ENCODE peak calls at places on chromosomes 16 and 17, in nine cellular contexts. One of them, this sample, is unnamed.

GRCh38 chr17:81365148-81365600 is 30.1 kb upstream of the BAHCC1 start:
- DNase-seq in GM12878: no peak
- DNase-seq in K562: peak
- DNase-seq in ovary: no peak
- DNase-seq in esophagus muscularis mucosa: no peak
- DNase-seq in A549: no peak
- DNase-seq in SK-N-SH: no peak
- DNase-seq in tibial nerve: no peak
- DNase-seq in transverse colon: peak
- DNase-seq in this sample: no peak

GRCh38 chr16:11524098-11524760 is 62.5 kb downstream of the LITAF start:
- DNase-seq in tibial nerve: no peak
- DNase-seq in transverse colon: no peak
- DNase-seq in SK-N-SH: no peak
- DNase-seq in GM12878: no peak
- DNase-seq in K562: no peak
- DNase-seq in esophagus muscularis mucosa: no peak
- DNase-seq in A549: no peak
- DNase-seq in ovary: no peak
- DNase-seq in this sample: no peak

GRCh38 chr16:24685539-24686432 is 43.7 kb upstream of the TNRC6A start:
- DNase-seq in transverse colon: peak
- DNase-seq in K562: no peak
- DNase-seq in ovary: peak
- DNase-seq in A549: peak
- DNase-seq in GM12878: no peak
- DNase-seq in tibial nerve: peak
- DNase-seq in SK-N-SH: peak
- DNase-seq in esophagus muscularis mucosa: no peak
- DNase-seq in this sample: no peak

GRCh38 chr16:10383626-10384025 is 2.2 kb upstream of the ATF7IP2 start:
- DNase-seq in K562: no peak
- DNase-seq in GM12878: no peak
- DNase-seq in A549: no peak
- DNase-seq in esophagus muscularis mucosa: no peak
- DNase-seq in tibial nerve: no peak
- DNase-seq in SK-N-SH: no peak
- DNase-seq in ovary: no peak
- DNase-seq in transverse colon: no peak
- DNase-seq in this sample: no peak

GRCh38 chr17:4566785-4567184 is 6.4 kb upstream of the GGT6 start:
- DNase-seq in SK-N-SH: peak
- DNase-seq in tibial nerve: peak
- DNase-seq in A549: peak
- DNase-seq in transverse colon: peak
- DNase-seq in ovary: peak
- DNase-seq in GM12878: no peak
- DNase-seq in K562: peak
- DNase-seq in esophagus muscularis mucosa: no peak
- DNase-seq in this sample: no peak

GRCh38 chr16:56530872-56531271 is 11.0 kb upstream of the BBS2 start:
- DNase-seq in GM12878: no peak
- DNase-seq in transverse colon: no peak
- DNase-seq in esophagus muscularis mucosa: no peak
- DNase-seq in K562: no peak
- DNase-seq in ovary: no peak
- DNase-seq in SK-N-SH: no peak
- DNase-seq in tibial nerve: no peak
- DNase-seq in A549: no peak
- DNase-seq in this sample: no peak

GRCh38 chr17:77526728-77527355 is 386.1 kb downstream of the SEC14L1 start:
- DNase-seq in ovary: no peak
- DNase-seq in GM12878: no peak
- DNase-seq in esophagus muscularis mucosa: no peak
- DNase-seq in SK-N-SH: no peak
- DNase-seq in transverse colon: no peak
- DNase-seq in K562: no peak
- DNase-seq in A549: no peak
- DNase-seq in tibial nerve: no peak
- DNase-seq in this sample: peak

GRCh38 chr16:77657016-77657415 is 65.3 kb upstream of the NUDT7 start:
- DNase-seq in SK-N-SH: no peak
- DNase-seq in ovary: no peak
- DNase-seq in A549: peak
- DNase-seq in transverse colon: no peak
- DNase-seq in GM12878: no peak
- DNase-seq in esophagus muscularis mucosa: no peak
- DNase-seq in K562: peak
- DNase-seq in tibial nerve: no peak
- DNase-seq in this sample: no peak

GRCh38 chr17:20313306-20313705 is 154.0 kb downstream of the LGALS9B start:
- DNase-seq in K562: no peak
- DNase-seq in GM12878: no peak
- DNase-seq in transverse colon: no peak
- DNase-seq in tibial nerve: no peak
- DNase-seq in A549: no peak
- DNase-seq in ovary: no peak
- DNase-seq in SK-N-SH: no peak
- DNase-seq in esophagus muscularis mucosa: peak
- DNase-seq in this sample: no peak

GRCh38 chr17:45077643-45078042 is 16.5 kb downstream of the NMT1 start:
- DNase-seq in ovary: no peak
- DNase-seq in A549: no peak
- DNase-seq in K562: no peak
- DNase-seq in transverse colon: no peak
- DNase-seq in tibial nerve: no peak
- DNase-seq in GM12878: peak
- DNase-seq in SK-N-SH: no peak
- DNase-seq in esophagus muscularis mucosa: no peak
- DNase-seq in this sample: no peak

DNA sequence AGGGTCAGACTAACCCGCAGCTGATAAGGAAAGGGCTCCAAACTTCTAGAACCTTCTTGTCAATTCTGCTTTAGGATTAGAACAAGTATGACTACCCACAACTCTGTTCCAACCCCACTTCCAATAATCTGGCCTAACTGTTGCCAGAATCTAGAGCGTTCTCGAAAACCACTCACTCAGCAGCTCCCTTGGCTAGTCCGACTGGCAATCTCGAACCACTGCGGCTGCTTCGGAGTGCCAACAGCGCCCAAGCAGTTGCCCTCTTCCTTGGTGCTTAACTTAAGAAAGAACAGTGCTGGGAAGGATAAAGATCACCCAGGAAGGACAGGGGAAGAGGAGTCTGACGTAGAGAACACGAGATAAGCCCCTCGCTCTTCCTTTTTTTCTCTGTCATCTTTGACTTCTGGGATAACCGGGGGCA is 818 bp downstream of the DNAJC7 start:
- DNase-seq in K562: peak
- DNase-seq in SK-N-SH: peak
- DNase-seq in esophagus muscularis mucosa: no peak
- DNase-seq in transverse colon: no peak
- DNase-seq in GM12878: no peak
- DNase-seq in A549: no peak
- DNase-seq in ovary: no peak
- DNase-seq in tibial nerve: no peak
- DNase-seq in this sample: no peak
- TF ChIP-seq EP300 in K562: no peak
- TF ChIP-seq EP300 in SK-N-SH: no peak
- TF ChIP-seq EP300 in esophagus muscularis mucosa: no peak
- TF ChIP-seq EP300 in transverse colon: no peak
- TF ChIP-seq EP300 in GM12878: no peak
- TF ChIP-seq EP300 in A549: no peak
- TF ChIP-seq EP300 in ovary: no peak
- TF ChIP-seq EP300 in tibial nerve: no peak
- TF ChIP-seq EP300 in this sample: no peak

DNA sequence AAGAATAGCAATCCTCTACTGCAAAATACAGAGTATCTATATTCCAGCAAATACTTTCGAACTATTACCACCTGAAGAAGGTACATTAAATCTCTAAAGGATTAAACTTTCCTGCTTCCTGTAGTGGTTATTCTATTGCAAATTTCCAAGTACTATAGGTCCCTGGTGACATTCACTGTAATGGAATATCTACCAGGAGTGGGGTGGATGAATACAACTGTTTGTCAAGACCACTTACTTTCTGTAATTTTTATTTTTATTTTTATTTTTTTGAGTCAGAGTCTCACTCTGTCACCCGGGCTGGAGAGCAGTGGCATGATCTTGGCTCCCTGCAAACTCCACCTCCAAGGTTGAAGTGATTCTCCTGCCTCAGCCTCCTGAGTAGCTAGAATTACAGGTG is 389.5 kb downstream of the TMEM114 start:
- DNase-seq in ovary: no peak
- DNase-seq in SK-N-SH: no peak
- DNase-seq in transverse colon: no peak
- DNase-seq in A549: no peak
- DNase-seq in tibial nerve: no peak
- DNase-seq in GM12878: no peak
- DNase-seq in esophagus muscularis mucosa: peak
- DNase-seq in K562: no peak
- DNase-seq in this sample: no peak
- TF ChIP-seq EP300 in ovary: no peak
- TF ChIP-seq EP300 in SK-N-SH: no peak
- TF ChIP-seq EP300 in transverse colon: no peak
- TF ChIP-seq EP300 in A549: no peak
- TF ChIP-seq EP300 in tibial nerve: no peak
- TF ChIP-seq EP300 in GM12878: no peak
- TF ChIP-seq EP300 in esophagus muscularis mucosa: no peak
- TF ChIP-seq EP300 in K562: no peak
- TF ChIP-seq EP300 in this sample: no peak

DNA sequence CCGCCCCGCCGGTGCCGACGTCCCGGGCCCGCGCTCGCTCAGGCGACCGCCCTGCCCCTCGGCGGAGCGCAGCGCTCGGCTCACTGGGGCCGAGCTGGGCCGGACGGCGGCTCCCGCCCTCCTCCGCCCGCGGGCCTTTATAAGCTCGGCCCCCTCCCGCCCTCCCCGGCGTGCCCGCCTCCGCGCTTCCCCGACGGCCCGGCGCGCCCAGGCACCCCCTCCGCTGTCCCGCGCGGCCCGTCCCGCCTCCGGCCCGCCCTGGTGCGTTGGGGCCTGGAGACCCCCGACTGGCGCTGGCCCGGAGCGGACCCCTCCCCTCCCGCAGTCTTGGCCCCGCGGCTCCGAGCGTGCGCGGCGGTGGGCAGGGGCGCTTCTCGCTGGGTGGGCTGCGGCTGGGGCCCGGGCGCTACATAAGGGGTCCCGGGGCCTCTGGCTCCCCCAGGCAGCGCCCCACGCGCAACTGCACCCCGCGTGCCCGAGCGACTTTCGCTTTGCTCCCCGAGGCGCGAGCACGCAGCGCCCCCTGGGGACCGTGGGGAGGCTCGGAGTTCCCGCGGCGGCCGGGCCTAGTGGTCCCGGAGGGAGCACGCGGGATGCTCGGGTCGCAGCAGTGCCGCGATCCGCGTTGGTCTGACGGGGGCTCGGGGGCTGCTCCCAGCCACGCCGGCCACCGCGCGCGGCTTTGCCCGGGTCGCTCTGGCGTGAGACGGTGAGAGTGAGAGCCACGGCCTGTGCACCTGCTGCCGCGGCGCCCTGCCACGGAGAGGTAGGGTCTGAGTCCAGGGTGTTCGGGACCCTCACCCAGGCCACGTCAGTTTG is at the start of gene PIEZO1:
- DNase-seq in transverse colon: peak
- DNase-seq in K562: peak
- DNase-seq in A549: peak
- DNase-seq in ovary: peak
- DNase-seq in esophagus muscularis mucosa: no peak
- DNase-seq in tibial nerve: peak
- DNase-seq in GM12878: no peak
- DNase-seq in SK-N-SH: peak
- DNase-seq in this sample: no peak
- TF ChIP-seq EP300 in transverse colon: no peak
- TF ChIP-seq EP300 in K562: no peak
- TF ChIP-seq EP300 in A549: no peak
- TF ChIP-seq EP300 in ovary: no peak
- TF ChIP-seq EP300 in esophagus muscularis mucosa: no peak
- TF ChIP-seq EP300 in tibial nerve: peak
- TF ChIP-seq EP300 in GM12878: no peak
- TF ChIP-seq EP300 in SK-N-SH: no peak
- TF ChIP-seq EP300 in this sample: no peak

GRCh38 chr17:6557040-6557438 is 684 bp upstream of the PITPNM3 start:
- DNase-seq in esophagus muscularis mucosa: no peak
- DNase-seq in transverse colon: no peak
- DNase-seq in SK-N-SH: no peak
- DNase-seq in K562: no peak
- DNase-seq in GM12878: no peak
- DNase-seq in tibial nerve: no peak
- DNase-seq in ovary: no peak
- DNase-seq in A549: no peak
- DNase-seq in this sample: no peak

GRCh38 chr17:6559753-6560215 is 3.4 kb upstream of the PITPNM3 start:
- DNase-seq in tibial nerve: no peak
- DNase-seq in ovary: peak
- DNase-seq in K562: no peak
- DNase-seq in GM12878: no peak
- DNase-seq in A549: no peak
- DNase-seq in esophagus muscularis mucosa: no peak
- DNase-seq in transverse colon: no peak
- DNase-seq in SK-N-SH: no peak
- DNase-seq in this sample: peak

GRCh38 chr17:6558276-6558675 is 1.9 kb upstream of the PITPNM3 start:
- DNase-seq in K562: no peak
- DNase-seq in A549: no peak
- DNase-seq in esophagus muscularis mucosa: no peak
- DNase-seq in ovary: peak
- DNase-seq in SK-N-SH: no peak
- DNase-seq in GM12878: no peak
- DNase-seq in tibial nerve: no peak
- DNase-seq in transverse colon: no peak
- DNase-seq in this sample: no peak

GRCh38 chr17:6560496-6560895 is 4.1 kb upstream of the PITPNM3 start:
- DNase-seq in SK-N-SH: no peak
- DNase-seq in K562: no peak
- DNase-seq in ovary: no peak
- DNase-seq in esophagus muscularis mucosa: no peak
- DNase-seq in transverse colon: no peak
- DNase-seq in GM12878: no peak
- DNase-seq in A549: no peak
- DNase-seq in tibial nerve: no peak
- DNase-seq in this sample: no peak

DNA sequence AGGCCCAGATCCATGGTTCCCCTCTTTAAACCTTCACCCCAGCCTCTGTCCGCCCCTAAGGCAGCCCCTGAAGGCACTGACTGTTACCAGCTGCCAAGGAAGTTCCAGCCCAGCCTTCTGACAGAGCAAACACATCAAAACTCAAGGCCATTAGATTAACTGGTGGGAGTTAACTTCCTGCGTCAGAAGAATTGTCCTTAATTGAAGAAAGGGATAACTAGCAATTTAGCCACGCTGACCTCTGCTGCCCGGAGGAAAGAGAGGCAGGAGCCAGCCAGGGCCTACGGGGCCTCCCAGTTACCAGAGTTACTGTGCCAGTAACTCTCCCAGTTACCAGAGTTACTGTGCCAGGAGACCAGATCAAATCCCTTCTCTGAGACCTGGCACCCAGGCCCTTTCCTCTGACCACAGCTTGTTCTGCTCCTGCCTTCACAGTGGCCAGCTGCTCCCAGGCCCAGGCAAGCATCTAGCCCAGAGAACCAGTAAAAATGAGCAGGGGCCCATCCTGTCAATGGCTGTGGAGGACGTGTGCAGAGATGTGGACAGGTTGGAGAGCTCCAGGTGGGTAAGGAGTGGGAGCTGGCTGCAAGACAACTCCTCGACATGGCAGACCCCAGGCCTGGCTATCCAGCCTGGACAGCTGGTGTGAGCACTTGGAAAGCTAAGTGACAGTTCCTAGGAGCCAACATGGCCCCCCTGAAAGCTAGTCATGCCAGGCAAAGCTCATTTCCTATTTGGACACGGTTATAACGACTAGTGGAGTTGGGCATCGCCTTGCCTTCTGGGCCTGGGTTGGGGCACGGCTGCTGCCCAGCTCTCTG is 2.8 kb upstream of the PITPNM3 start:
- DNase-seq in ovary: peak
- DNase-seq in tibial nerve: no peak
- DNase-seq in GM12878: no peak
- DNase-seq in K562: no peak
- DNase-seq in transverse colon: no peak
- DNase-seq in esophagus muscularis mucosa: no peak
- DNase-seq in A549: no peak
- DNase-seq in SK-N-SH: no peak
- DNase-seq in this sample: peak
- TF ChIP-seq EP300 in ovary: no peak
- TF ChIP-seq EP300 in tibial nerve: no peak
- TF ChIP-seq EP300 in GM12878: no peak
- TF ChIP-seq EP300 in K562: no peak
- TF ChIP-seq EP300 in transverse colon: no peak
- TF ChIP-seq EP300 in esophagus muscularis mucosa: no peak
- TF ChIP-seq EP300 in A549: no peak
- TF ChIP-seq EP300 in SK-N-SH: no peak
- TF ChIP-seq EP300 in this sample: no peak